ENCODE peak calls at places on chromosomes 3 and 15, in six cellular contexts. R is amygdala, E is RPMI8226, D is amniotic stem cell, S is heart right ventricle, M is GM03348. Y is an unnamed sample.

GRCh38 chr15:77871838-77872371 is 205.6 kb downstream of the TBC1D2B start:
- DNase-seq in M (no peak), D (no peak), E (no peak), R (no peak), S (no peak), Y (no peak)

GRCh38 chr3:27565201-27565827 is 81.1 kb upstream of the SLC4A7 start:
- DNase-seq in M (no peak), D (no peak), S (no peak), E (no peak), R (no peak), Y (no peak)

GRCh38 chr3:121809249-121809648 is 25.6 kb downstream of the IQCB1 start:
- DNase-seq in D (no peak), M (no peak), R (no peak), E (no peak), S (no peak), Y (no peak)

GRCh38 chr3:71703796-71704195 is 21.4 kb downstream of the EIF4E3 start:
- DNase-seq in R (no peak), M (no peak), D (no peak), E (no peak), S (no peak), Y (no peak)

GRCh38 chr3:143974877-143975238 is 3.2 kb downstream of the DIPK2A start:
- DNase-seq in E (no peak), R (no peak), S (no peak), D (no peak), M (no peak), Y (no peak)

GRCh38 chr15:40054056-40054745 is 15.2 kb upstream of the SRP14 start:
- DNase-seq in D (no peak), E (peak; percentile 75), M (no peak), S (no peak), R (no peak), Y (no peak)

GRCh38 chr3:183388213-183388612 is 40.2 kb downstream of the MCF2L2 start:
- DNase-seq in D (no peak), R (no peak), E (no peak), S (no peak), M (no peak), Y (no peak)

GRCh38 chr15:72319985-72320671 is at the start of gene CELF6:
- DNase-seq in R (peak; percentile 93), E (peak; percentile 81), D (peak; percentile 20), S (peak; percentile 66), M (peak; percentile 88), Y (no peak)

GRCh38 chr3:117080899-117081298 is 371.3 kb downstream of the TUSC7 start:
- DNase-seq in E (no peak), D (no peak), R (no peak), M (no peak), S (no peak), Y (no peak)

GRCh38 chr3:127915937-127916480 is 977 bp downstream of the KBTBD12 start:
- DNase-seq in E (no peak), M (no peak), S (no peak), D (no peak), R (no peak), Y (no peak)

GRCh38 chr3:194871864-194872668 is 186.4 kb downstream of the FAM43A start:
- DNase-seq in M (peak; percentile 64), D (no peak), E (no peak), R (peak; percentile 24), S (no peak), Y (no peak)

GRCh38 chr3:8529197-8529637 is 27.6 kb downstream of the LMCD1 start:
- DNase-seq in S (no peak), R (peak; percentile 16), D (no peak), M (peak; percentile 15), E (no peak), Y (no peak)

GRCh38 chr3:124848300-124848699 is 38.9 kb downstream of the ITGB5 start:
- DNase-seq in M (no peak), D (no peak), E (no peak), S (no peak), R (no peak), Y (no peak)

GRCh38 chr15:42616107-42616506 is 40.7 kb downstream of the STARD9 start:
- DNase-seq in R (no peak), M (no peak), E (no peak), S (no peak), D (no peak), Y (no peak)

GRCh38 chr15:64809649-64810498 is 15.6 kb downstream of the PIF1 start:
- DNase-seq in D (peak; percentile 64), S (peak; percentile 85), E (peak; percentile 84), M (peak; percentile 92), R (peak; percentile 72), Y (no peak)

GRCh38 chr3:73427018-73427750 is 197.6 kb downstream of the PDZRN3 start:
- DNase-seq in R (no peak), D (no peak), S (no peak), E (no peak), M (no peak), Y (no peak)

GRCh38 chr15:100635406-100636071 is 33.1 kb downstream of the ASB7 start:
- DNase-seq in R (no peak), D (no peak), M (no peak), E (no peak), S (no peak), Y (no peak)

GRCh38 chr15:76431936-76432335 is 95.4 kb downstream of the ISL2 start:
- DNase-seq in M (no peak), E (no peak), D (no peak), S (no peak), R (no peak), Y (no peak)

GRCh38 chr15:71804226-71804625 is 6.1 kb upstream of the NR2E3 start:
- DNase-seq in R (no peak), E (peak; percentile 75), S (no peak), D (no peak), M (no peak), Y (no peak)

GRCh38 chr15:31293655-31294054 is 33.0 kb upstream of the KLF13 start:
- DNase-seq in E (no peak), S (no peak), R (no peak), D (no peak), M (no peak), Y (no peak)

GRCh38 chr3:71453319-71453718 is 130.2 kb downstream of the FOXP1 start:
- DNase-seq in S (no peak), E (no peak), R (no peak), D (no peak), M (no peak), Y (no peak)

GRCh38 chr3:185656321-185656840 is 70.3 kb downstream of the SENP2 start:
- DNase-seq in E (no peak), S (no peak), M (peak; percentile 92), D (peak; percentile 95), R (peak; percentile 62), Y (peak; percentile 87)

GRCh38 chr15:89114974-89115373 is 26.7 kb downstream of the ABHD2 start:
- DNase-seq in S (no peak), E (peak; percentile 88), R (peak; percentile 35), M (peak; percentile 25), D (no peak), Y (no peak)

GRCh38 chr3:185976977-185977678 is 39.3 kb upstream of the TRA2B start:
- DNase-seq in M (peak; percentile 82), R (peak; percentile 60), D (peak; percentile 47), S (peak; percentile 82), E (peak; percentile 84), Y (peak; percentile 40)

GRCh38 chr3:32113566-32113965 is 7.1 kb downstream of the GPD1L start:
- DNase-seq in E (no peak), R (no peak), D (no peak), M (no peak), S (no peak), Y (no peak)

GRCh38 chr3:49901351-49902339 is 2.0 kb downstream of the MST1R start:
- DNase-seq in D (no peak), S (no peak), E (peak; percentile 35), M (peak; percentile 57), R (no peak), Y (no peak)

GRCh38 chr3:191721390-191721801 is 260.4 kb downstream of the PYDC2 start:
- DNase-seq in E (no peak), S (no peak), R (no peak), D (no peak), M (no peak), Y (no peak)